ENCODE peak calls at places on chromosomes 4 and X, in ten cellular contexts. One of them, this sample, is unnamed.

GRCh38 chr4:39621582-39621981 is 17.1 kb downstream of the SMIM14 start:
- DNase-seq in endothelial cell: no peak
- DNase-seq in heart right ventricle: peak
- DNase-seq in choroid plexus epithelial cell: peak
- DNase-seq in astrocyte of the spinal cord: peak
- DNase-seq in fibroblast of lung: peak
- DNase-seq in H9: peak
- DNase-seq in activated B cell treated with CpG ODN at 0.5 μM for 24 hours: no peak
- DNase-seq in suprapubic skin: no peak
- DNase-seq in lung: peak
- DNase-seq in this sample: no peak

GRCh38 chr4:153223418-153223792 is 19.2 kb downstream of the TRIM2 start:
- DNase-seq in endothelial cell: no peak
- DNase-seq in lung: no peak
- DNase-seq in choroid plexus epithelial cell: peak
- DNase-seq in heart right ventricle: no peak
- DNase-seq in activated B cell treated with CpG ODN at 0.5 μM for 24 hours: no peak
- DNase-seq in H9: no peak
- DNase-seq in fibroblast of lung: no peak
- DNase-seq in astrocyte of the spinal cord: no peak
- DNase-seq in suprapubic skin: no peak
- DNase-seq in this sample: no peak

GRCh38 chr4:40874902-40875301 is 125.1 kb downstream of the NSUN7 start:
- DNase-seq in activated B cell treated with CpG ODN at 0.5 μM for 24 hours: no peak
- DNase-seq in suprapubic skin: no peak
- DNase-seq in H9: no peak
- DNase-seq in lung: no peak
- DNase-seq in choroid plexus epithelial cell: no peak
- DNase-seq in astrocyte of the spinal cord: no peak
- DNase-seq in endothelial cell: no peak
- DNase-seq in fibroblast of lung: no peak
- DNase-seq in heart right ventricle: no peak
- DNase-seq in this sample: no peak

GRCh38 chr4:8038702-8039251 is 99.1 kb upstream of the AFAP1 start:
- DNase-seq in choroid plexus epithelial cell: no peak
- DNase-seq in lung: no peak
- DNase-seq in endothelial cell: no peak
- DNase-seq in activated B cell treated with CpG ODN at 0.5 μM for 24 hours: no peak
- DNase-seq in astrocyte of the spinal cord: no peak
- DNase-seq in suprapubic skin: no peak
- DNase-seq in heart right ventricle: no peak
- DNase-seq in H9: no peak
- DNase-seq in fibroblast of lung: no peak
- DNase-seq in this sample: no peak

GRCh38 chr4:18571252-18571885 is 549.8 kb upstream of the LCORL start:
- DNase-seq in astrocyte of the spinal cord: no peak
- DNase-seq in fibroblast of lung: no peak
- DNase-seq in activated B cell treated with CpG ODN at 0.5 μM for 24 hours: no peak
- DNase-seq in heart right ventricle: no peak
- DNase-seq in lung: no peak
- DNase-seq in choroid plexus epithelial cell: no peak
- DNase-seq in H9: no peak
- DNase-seq in suprapubic skin: no peak
- DNase-seq in endothelial cell: no peak
- DNase-seq in this sample: no peak

GRCh38 chrX:48626401-48627298 is 29.4 kb downstream of the WDR13 start:
- DNase-seq in suprapubic skin: no peak
- DNase-seq in astrocyte of the spinal cord: no peak
- DNase-seq in fibroblast of lung: no peak
- DNase-seq in choroid plexus epithelial cell: peak
- DNase-seq in H9: no peak
- DNase-seq in lung: no peak
- DNase-seq in heart right ventricle: no peak
- DNase-seq in endothelial cell: no peak
- DNase-seq in activated B cell treated with CpG ODN at 0.5 μM for 24 hours: no peak
- DNase-seq in this sample: no peak

GRCh38 chrX:96383428-96383827 is 301.2 kb upstream of the DIAPH2 start:
- DNase-seq in lung: no peak
- DNase-seq in H9: no peak
- DNase-seq in choroid plexus epithelial cell: no peak
- DNase-seq in activated B cell treated with CpG ODN at 0.5 μM for 24 hours: no peak
- DNase-seq in fibroblast of lung: no peak
- DNase-seq in suprapubic skin: no peak
- DNase-seq in heart right ventricle: no peak
- DNase-seq in endothelial cell: no peak
- DNase-seq in astrocyte of the spinal cord: no peak
- DNase-seq in this sample: no peak

GRCh38 chr4:174324725-174325124 is 41.0 kb downstream of the CEP44 start:
- DNase-seq in activated B cell treated with CpG ODN at 0.5 μM for 24 hours: no peak
- DNase-seq in suprapubic skin: no peak
- DNase-seq in astrocyte of the spinal cord: peak
- DNase-seq in lung: no peak
- DNase-seq in heart right ventricle: no peak
- DNase-seq in endothelial cell: no peak
- DNase-seq in choroid plexus epithelial cell: peak
- DNase-seq in fibroblast of lung: peak
- DNase-seq in H9: no peak
- DNase-seq in this sample: no peak

GRCh38 chr4:1792832-1793495 is at the start of gene FGFR3:
- DNase-seq in activated B cell treated with CpG ODN at 0.5 μM for 24 hours: peak
- DNase-seq in endothelial cell: no peak
- DNase-seq in suprapubic skin: no peak
- DNase-seq in H9: peak
- DNase-seq in fibroblast of lung: peak
- DNase-seq in heart right ventricle: peak
- DNase-seq in astrocyte of the spinal cord: no peak
- DNase-seq in lung: no peak
- DNase-seq in choroid plexus epithelial cell: no peak
- DNase-seq in this sample: no peak

GRCh38 chrX:86103061-86103460 is 45.2 kb upstream of the DACH2 start:
- DNase-seq in choroid plexus epithelial cell: peak
- DNase-seq in lung: no peak
- DNase-seq in heart right ventricle: no peak
- DNase-seq in astrocyte of the spinal cord: no peak
- DNase-seq in activated B cell treated with CpG ODN at 0.5 μM for 24 hours: no peak
- DNase-seq in suprapubic skin: no peak
- DNase-seq in endothelial cell: no peak
- DNase-seq in H9: no peak
- DNase-seq in fibroblast of lung: no peak
- DNase-seq in this sample: no peak

GRCh38 chr4:56433280-56433679 is 2.1 kb downstream of the PPAT start:
- DNase-seq in astrocyte of the spinal cord: no peak
- DNase-seq in choroid plexus epithelial cell: no peak
- DNase-seq in endothelial cell: no peak
- DNase-seq in lung: no peak
- DNase-seq in activated B cell treated with CpG ODN at 0.5 μM for 24 hours: no peak
- DNase-seq in suprapubic skin: no peak
- DNase-seq in fibroblast of lung: no peak
- DNase-seq in heart right ventricle: no peak
- DNase-seq in H9: no peak
- DNase-seq in this sample: no peak

GRCh38 chr4:56435001-56435747 is at the start of gene PPAT:
- DNase-seq in choroid plexus epithelial cell: peak
- DNase-seq in lung: peak
- DNase-seq in endothelial cell: peak
- DNase-seq in suprapubic skin: peak
- DNase-seq in H9: peak
- DNase-seq in activated B cell treated with CpG ODN at 0.5 μM for 24 hours: peak
- DNase-seq in fibroblast of lung: peak
- DNase-seq in astrocyte of the spinal cord: peak
- DNase-seq in heart right ventricle: peak
- DNase-seq in this sample: peak

GRCh38 chr4:56440983-56441382 is 4.9 kb downstream of the PAICS start:
- DNase-seq in choroid plexus epithelial cell: no peak
- DNase-seq in endothelial cell: no peak
- DNase-seq in lung: no peak
- DNase-seq in activated B cell treated with CpG ODN at 0.5 μM for 24 hours: no peak
- DNase-seq in fibroblast of lung: no peak
- DNase-seq in H9: no peak
- DNase-seq in astrocyte of the spinal cord: no peak
- DNase-seq in heart right ventricle: no peak
- DNase-seq in suprapubic skin: no peak
- DNase-seq in this sample: no peak

GRCh38 chr4:56434599-56435000 is 815 bp downstream of the PPAT start:
- DNase-seq in suprapubic skin: no peak
- DNase-seq in endothelial cell: no peak
- DNase-seq in H9: no peak
- DNase-seq in heart right ventricle: no peak
- DNase-seq in lung: no peak
- DNase-seq in astrocyte of the spinal cord: peak
- DNase-seq in fibroblast of lung: peak
- DNase-seq in activated B cell treated with CpG ODN at 0.5 μM for 24 hours: no peak
- DNase-seq in choroid plexus epithelial cell: peak
- DNase-seq in this sample: no peak

DNA sequence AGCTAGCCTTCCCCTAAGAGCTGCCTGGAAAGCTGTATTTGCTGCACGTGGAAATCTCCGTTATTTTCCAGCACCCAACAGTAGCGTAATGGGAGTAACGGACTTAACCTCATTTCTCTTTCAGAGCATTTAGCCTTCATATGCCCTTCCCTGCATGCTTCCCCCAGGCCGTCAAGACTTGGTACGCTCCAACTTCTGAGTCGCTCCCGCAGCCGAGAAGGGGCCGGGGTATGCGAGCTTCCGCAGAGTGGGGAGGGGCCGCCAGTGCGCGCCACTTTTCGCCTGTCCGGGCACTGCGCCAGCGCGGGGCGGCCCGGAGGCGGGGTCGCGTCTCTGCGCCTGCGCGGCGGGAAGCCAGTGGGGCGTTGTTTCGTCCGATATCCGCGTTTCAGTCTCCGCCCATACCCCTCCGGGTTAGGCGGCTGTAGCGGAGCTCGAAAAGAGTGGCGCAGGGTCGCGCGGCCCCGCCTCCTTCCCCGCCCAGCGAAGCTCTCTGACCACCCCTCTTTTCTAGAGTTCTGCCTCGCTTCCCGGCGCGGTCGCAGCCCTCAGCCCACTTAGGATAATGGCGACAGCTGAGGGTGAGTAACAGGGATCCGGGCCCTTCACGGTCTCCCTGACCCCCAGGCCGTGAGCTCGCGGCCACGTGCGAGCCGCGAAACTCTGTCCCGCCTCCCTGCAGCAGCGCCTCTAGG is at the start of gene PAICS:
- DNase-seq in astrocyte of the spinal cord: peak
- DNase-seq in suprapubic skin: peak
- DNase-seq in H9: peak
- DNase-seq in choroid plexus epithelial cell: peak
- DNase-seq in lung: peak
- DNase-seq in endothelial cell: peak
- DNase-seq in activated B cell treated with CpG ODN at 0.5 μM for 24 hours: peak
- DNase-seq in heart right ventricle: peak
- DNase-seq in fibroblast of lung: peak
- DNase-seq in this sample: peak
- TF ChIP-seq CTCF in astrocyte of the spinal cord: no peak
- TF ChIP-seq CTCF in suprapubic skin: no peak
- TF ChIP-seq CTCF in H9: no peak
- TF ChIP-seq CTCF in choroid plexus epithelial cell: no peak
- TF ChIP-seq CTCF in lung: no peak
- TF ChIP-seq CTCF in endothelial cell: no peak
- TF ChIP-seq CTCF in activated B cell treated with CpG ODN at 0.5 μM for 24 hours: no peak
- TF ChIP-seq CTCF in heart right ventricle: no peak
- TF ChIP-seq CTCF in fibroblast of lung: no peak
- TF ChIP-seq CTCF in this sample: no peak

GRCh38 chrX:17355976-17356375 is 19.0 kb upstream of the NHS start:
- DNase-seq in suprapubic skin: no peak
- DNase-seq in heart right ventricle: no peak
- DNase-seq in fibroblast of lung: no peak
- DNase-seq in H9: peak
- DNase-seq in endothelial cell: no peak
- DNase-seq in activated B cell treated with CpG ODN at 0.5 μM for 24 hours: no peak
- DNase-seq in astrocyte of the spinal cord: no peak
- DNase-seq in lung: no peak
- DNase-seq in choroid plexus epithelial cell: no peak
- DNase-seq in this sample: no peak

GRCh38 chrX:17359500-17359899 is 15.5 kb upstream of the NHS start:
- DNase-seq in suprapubic skin: no peak
- DNase-seq in fibroblast of lung: peak
- DNase-seq in activated B cell treated with CpG ODN at 0.5 μM for 24 hours: no peak
- DNase-seq in lung: no peak
- DNase-seq in astrocyte of the spinal cord: peak
- DNase-seq in H9: no peak
- DNase-seq in endothelial cell: no peak
- DNase-seq in choroid plexus epithelial cell: peak
- DNase-seq in heart right ventricle: no peak
- DNase-seq in this sample: no peak

GRCh38 chrX:17361620-17362019 is 13.4 kb upstream of the NHS start:
- DNase-seq in lung: no peak
- DNase-seq in suprapubic skin: no peak
- DNase-seq in endothelial cell: peak
- DNase-seq in activated B cell treated with CpG ODN at 0.5 μM for 24 hours: no peak
- DNase-seq in heart right ventricle: no peak
- DNase-seq in fibroblast of lung: no peak
- DNase-seq in astrocyte of the spinal cord: no peak
- DNase-seq in choroid plexus epithelial cell: peak
- DNase-seq in H9: peak
- DNase-seq in this sample: no peak
- TF ChIP-seq CTCF in lung: no peak
- TF ChIP-seq CTCF in suprapubic skin: no peak
- TF ChIP-seq CTCF in endothelial cell: peak
- TF ChIP-seq CTCF in activated B cell treated with CpG ODN at 0.5 μM for 24 hours: no peak
- TF ChIP-seq CTCF in heart right ventricle: no peak
- TF ChIP-seq CTCF in fibroblast of lung: peak
- TF ChIP-seq CTCF in astrocyte of the spinal cord: peak
- TF ChIP-seq CTCF in choroid plexus epithelial cell: peak
- TF ChIP-seq CTCF in H9: peak
- TF ChIP-seq CTCF in this sample: no peak

GRCh38 chr4:158322119-158322518 is 111.8 kb downstream of the TMEM144 start:
- DNase-seq in H9: no peak
- DNase-seq in activated B cell treated with CpG ODN at 0.5 μM for 24 hours: no peak
- DNase-seq in lung: no peak
- DNase-seq in fibroblast of lung: no peak
- DNase-seq in astrocyte of the spinal cord: no peak
- DNase-seq in endothelial cell: no peak
- DNase-seq in choroid plexus epithelial cell: no peak
- DNase-seq in suprapubic skin: no peak
- DNase-seq in heart right ventricle: no peak
- DNase-seq in this sample: no peak

GRCh38 chr4:158331863-158332262 is 121.6 kb downstream of the TMEM144 start:
- DNase-seq in endothelial cell: no peak
- DNase-seq in H9: no peak
- DNase-seq in suprapubic skin: no peak
- DNase-seq in astrocyte of the spinal cord: no peak
- DNase-seq in choroid plexus epithelial cell: no peak
- DNase-seq in heart right ventricle: no peak
- DNase-seq in activated B cell treated with CpG ODN at 0.5 μM for 24 hours: no peak
- DNase-seq in lung: no peak
- DNase-seq in fibroblast of lung: no peak
- DNase-seq in this sample: no peak

GRCh38 chr4:158327525-158327924 is 117.2 kb downstream of the TMEM144 start:
- DNase-seq in activated B cell treated with CpG ODN at 0.5 μM for 24 hours: no peak
- DNase-seq in fibroblast of lung: no peak
- DNase-seq in heart right ventricle: no peak
- DNase-seq in endothelial cell: no peak
- DNase-seq in suprapubic skin: no peak
- DNase-seq in choroid plexus epithelial cell: no peak
- DNase-seq in lung: no peak
- DNase-seq in astrocyte of the spinal cord: no peak
- DNase-seq in H9: peak
- DNase-seq in this sample: no peak
- TF ChIP-seq CTCF in activated B cell treated with CpG ODN at 0.5 μM for 24 hours: no peak
- TF ChIP-seq CTCF in fibroblast of lung: no peak
- TF ChIP-seq CTCF in heart right ventricle: no peak
- TF ChIP-seq CTCF in endothelial cell: no peak
- TF ChIP-seq CTCF in suprapubic skin: no peak
- TF ChIP-seq CTCF in choroid plexus epithelial cell: no peak
- TF ChIP-seq CTCF in lung: no peak
- TF ChIP-seq CTCF in astrocyte of the spinal cord: no peak
- TF ChIP-seq CTCF in H9: no peak
- TF ChIP-seq CTCF in this sample: no peak

GRCh38 chr4:139301821-139302611 is at the start of gene NDUFC1:
- DNase-seq in heart right ventricle: peak
- DNase-seq in suprapubic skin: peak
- DNase-seq in choroid plexus epithelial cell: peak
- DNase-seq in H9: peak
- DNase-seq in astrocyte of the spinal cord: peak
- DNase-seq in fibroblast of lung: peak
- DNase-seq in endothelial cell: peak
- DNase-seq in lung: peak
- DNase-seq in activated B cell treated with CpG ODN at 0.5 μM for 24 hours: peak
- DNase-seq in this sample: peak
- TF ChIP-seq CTCF in heart right ventricle: no peak
- TF ChIP-seq CTCF in suprapubic skin: no peak
- TF ChIP-seq CTCF in choroid plexus epithelial cell: peak
- TF ChIP-seq CTCF in H9: no peak
- TF ChIP-seq CTCF in astrocyte of the spinal cord: peak
- TF ChIP-seq CTCF in fibroblast of lung: peak
- TF ChIP-seq CTCF in endothelial cell: no peak
- TF ChIP-seq CTCF in lung: no peak
- TF ChIP-seq CTCF in activated B cell treated with CpG ODN at 0.5 μM for 24 hours: no peak
- TF ChIP-seq CTCF in this sample: peak

This sample was measured in natural killer cell.